ENCODE peak calls at places on chromosomes 1 and 21, in ten cellular contexts. One of them, this sample, is unnamed.

GRCh38 chr1:227789881-227790400 is 25.5 kb upstream of the PRSS38 start:
- DNase-seq in iris pigment epithelial cell: no peak
- DNase-seq in stimulated activated CD4-positive, alpha-beta T cell treated with anti-CD3 and anti-CD28 coated beads, TNF-alpha, amount 100 ng/mL, for 1 hour: no peak
- DNase-seq in CD4-positive, alpha-beta T cell: no peak
- DNase-seq in NCI-H460: no peak
- DNase-seq in NCI-H748 treated with DMSO at 0.1 percent for 48 hours: no peak
- DNase-seq in pulmonary artery endothelial cell: no peak
- DNase-seq in heart left ventricle: no peak
- DNase-seq in WTC11: no peak
- DNase-seq in HCT116: no peak
- DNase-seq in this sample: no peak

GRCh38 chr1:28329395-28330153 is 734 bp downstream of the MED18 start:
- DNase-seq in stimulated activated CD4-positive, alpha-beta T cell treated with anti-CD3 and anti-CD28 coated beads, TNF-alpha, amount 100 ng/mL, for 1 hour: no peak
- DNase-seq in CD4-positive, alpha-beta T cell: peak
- DNase-seq in HCT116: no peak
- DNase-seq in iris pigment epithelial cell: peak
- DNase-seq in heart left ventricle: no peak
- DNase-seq in NCI-H748 treated with DMSO at 0.1 percent for 48 hours: no peak
- DNase-seq in WTC11: peak
- DNase-seq in NCI-H460: no peak
- DNase-seq in pulmonary artery endothelial cell: no peak
- DNase-seq in this sample: peak

GRCh38 chr1:76576876-76577817 is 290.1 kb upstream of the ST6GALNAC5 start:
- DNase-seq in HCT116: no peak
- DNase-seq in stimulated activated CD4-positive, alpha-beta T cell treated with anti-CD3 and anti-CD28 coated beads, TNF-alpha, amount 100 ng/mL, for 1 hour: no peak
- DNase-seq in WTC11: no peak
- DNase-seq in NCI-H748 treated with DMSO at 0.1 percent for 48 hours: peak
- DNase-seq in iris pigment epithelial cell: no peak
- DNase-seq in heart left ventricle: no peak
- DNase-seq in CD4-positive, alpha-beta T cell: no peak
- DNase-seq in pulmonary artery endothelial cell: no peak
- DNase-seq in NCI-H460: no peak
- DNase-seq in this sample: no peak

GRCh38 chr1:230067871-230068814 is 1.1 kb downstream of the GALNT2 start:
- DNase-seq in NCI-H460: no peak
- DNase-seq in NCI-H748 treated with DMSO at 0.1 percent for 48 hours: no peak
- DNase-seq in heart left ventricle: peak
- DNase-seq in iris pigment epithelial cell: peak
- DNase-seq in WTC11: peak
- DNase-seq in stimulated activated CD4-positive, alpha-beta T cell treated with anti-CD3 and anti-CD28 coated beads, TNF-alpha, amount 100 ng/mL, for 1 hour: no peak
- DNase-seq in HCT116: no peak
- DNase-seq in CD4-positive, alpha-beta T cell: peak
- DNase-seq in pulmonary artery endothelial cell: no peak
- DNase-seq in this sample: peak

GRCh38 chr1:14553711-14554110 is 44.8 kb upstream of the KAZN start:
- DNase-seq in stimulated activated CD4-positive, alpha-beta T cell treated with anti-CD3 and anti-CD28 coated beads, TNF-alpha, amount 100 ng/mL, for 1 hour: no peak
- DNase-seq in heart left ventricle: no peak
- DNase-seq in NCI-H460: no peak
- DNase-seq in iris pigment epithelial cell: no peak
- DNase-seq in pulmonary artery endothelial cell: no peak
- DNase-seq in HCT116: no peak
- DNase-seq in NCI-H748 treated with DMSO at 0.1 percent for 48 hours: no peak
- DNase-seq in CD4-positive, alpha-beta T cell: no peak
- DNase-seq in WTC11: no peak
- DNase-seq in this sample: no peak

GRCh38 chr1:966603-967295 is 467 bp downstream of the PLEKHN1 start:
- DNase-seq in stimulated activated CD4-positive, alpha-beta T cell treated with anti-CD3 and anti-CD28 coated beads, TNF-alpha, amount 100 ng/mL, for 1 hour: peak
- DNase-seq in WTC11: peak
- DNase-seq in iris pigment epithelial cell: peak
- DNase-seq in pulmonary artery endothelial cell: no peak
- DNase-seq in HCT116: no peak
- DNase-seq in heart left ventricle: peak
- DNase-seq in CD4-positive, alpha-beta T cell: peak
- DNase-seq in NCI-H748 treated with DMSO at 0.1 percent for 48 hours: no peak
- DNase-seq in NCI-H460: peak
- DNase-seq in this sample: peak

GRCh38 chr1:20426371-20426770 is 59.6 kb downstream of the CAMK2N1 start:
- DNase-seq in stimulated activated CD4-positive, alpha-beta T cell treated with anti-CD3 and anti-CD28 coated beads, TNF-alpha, amount 100 ng/mL, for 1 hour: no peak
- DNase-seq in HCT116: no peak
- DNase-seq in NCI-H460: no peak
- DNase-seq in NCI-H748 treated with DMSO at 0.1 percent for 48 hours: no peak
- DNase-seq in heart left ventricle: no peak
- DNase-seq in CD4-positive, alpha-beta T cell: no peak
- DNase-seq in pulmonary artery endothelial cell: no peak
- DNase-seq in WTC11: no peak
- DNase-seq in iris pigment epithelial cell: no peak
- DNase-seq in this sample: no peak

GRCh38 chr1:180231506-180232420 is 1.7 kb downstream of the LHX4 start:
- DNase-seq in HCT116: peak
- DNase-seq in stimulated activated CD4-positive, alpha-beta T cell treated with anti-CD3 and anti-CD28 coated beads, TNF-alpha, amount 100 ng/mL, for 1 hour: no peak
- DNase-seq in heart left ventricle: no peak
- DNase-seq in NCI-H460: peak
- DNase-seq in CD4-positive, alpha-beta T cell: no peak
- DNase-seq in WTC11: peak
- DNase-seq in pulmonary artery endothelial cell: no peak
- DNase-seq in NCI-H748 treated with DMSO at 0.1 percent for 48 hours: peak
- DNase-seq in iris pigment epithelial cell: peak
- DNase-seq in this sample: no peak

GRCh38 chr1:96559181-96559580 is 162.4 kb upstream of the PTBP2 start:
- DNase-seq in stimulated activated CD4-positive, alpha-beta T cell treated with anti-CD3 and anti-CD28 coated beads, TNF-alpha, amount 100 ng/mL, for 1 hour: no peak
- DNase-seq in iris pigment epithelial cell: no peak
- DNase-seq in heart left ventricle: no peak
- DNase-seq in NCI-H748 treated with DMSO at 0.1 percent for 48 hours: no peak
- DNase-seq in CD4-positive, alpha-beta T cell: no peak
- DNase-seq in pulmonary artery endothelial cell: no peak
- DNase-seq in HCT116: no peak
- DNase-seq in NCI-H460: no peak
- DNase-seq in WTC11: no peak
- DNase-seq in this sample: no peak

GRCh38 chr1:238745069-238745468 is 641.3 kb upstream of the CHRM3 start:
- DNase-seq in NCI-H460: no peak
- DNase-seq in heart left ventricle: no peak
- DNase-seq in NCI-H748 treated with DMSO at 0.1 percent for 48 hours: no peak
- DNase-seq in stimulated activated CD4-positive, alpha-beta T cell treated with anti-CD3 and anti-CD28 coated beads, TNF-alpha, amount 100 ng/mL, for 1 hour: no peak
- DNase-seq in iris pigment epithelial cell: no peak
- DNase-seq in CD4-positive, alpha-beta T cell: no peak
- DNase-seq in pulmonary artery endothelial cell: no peak
- DNase-seq in WTC11: no peak
- DNase-seq in HCT116: no peak
- DNase-seq in this sample: no peak

GRCh38 chr21:41393876-41394465 is 32.1 kb upstream of the MX1 start:
- DNase-seq in CD4-positive, alpha-beta T cell: no peak
- DNase-seq in pulmonary artery endothelial cell: no peak
- DNase-seq in HCT116: no peak
- DNase-seq in iris pigment epithelial cell: no peak
- DNase-seq in heart left ventricle: no peak
- DNase-seq in WTC11: no peak
- DNase-seq in NCI-H748 treated with DMSO at 0.1 percent for 48 hours: no peak
- DNase-seq in NCI-H460: no peak
- DNase-seq in stimulated activated CD4-positive, alpha-beta T cell treated with anti-CD3 and anti-CD28 coated beads, TNF-alpha, amount 100 ng/mL, for 1 hour: no peak
- DNase-seq in this sample: no peak

GRCh38 chr1:242873661-242874060 is 349.2 kb upstream of the PLD5 start:
- DNase-seq in HCT116: no peak
- DNase-seq in stimulated activated CD4-positive, alpha-beta T cell treated with anti-CD3 and anti-CD28 coated beads, TNF-alpha, amount 100 ng/mL, for 1 hour: no peak
- DNase-seq in iris pigment epithelial cell: no peak
- DNase-seq in heart left ventricle: no peak
- DNase-seq in WTC11: no peak
- DNase-seq in CD4-positive, alpha-beta T cell: no peak
- DNase-seq in NCI-H748 treated with DMSO at 0.1 percent for 48 hours: no peak
- DNase-seq in NCI-H460: no peak
- DNase-seq in pulmonary artery endothelial cell: no peak
- DNase-seq in this sample: no peak

This sample was measured in activated gamma-delta T cell treated with Interleukin-2 at 50 U/mL for 16 hours.